ENCODE peak calls at places on chromosomes 1 and 21, in six cellular contexts. N, O, Y, Q, J and W are unnamed samples.

GRCh38 chr1:206143537-206144155 is 26.5 kb upstream of the AVPR1B start:
- DNase-seq in N (no peak), O (no peak), Y (no peak), Q (no peak), J (peak; percentile 10), W (no peak)

GRCh38 chr1:184457500-184457899 is 70.7 kb downstream of the C1orf21 start:
- DNase-seq in N (no peak), O (no peak), Y (no peak), Q (peak; percentile 25), J (no peak), W (no peak)

GRCh38 chr1:43049487-43049886 is 90.8 kb upstream of the SLC2A1 start:
- DNase-seq in N (no peak), O (no peak), Y (no peak), Q (no peak), J (peak; percentile 44), W (no peak)

GRCh38 chr1:205667909-205668643 is 12.2 kb downstream of the SLC45A3 start:
- DNase-seq in N (no peak), O (peak; percentile 40), Y (no peak), Q (no peak), J (peak; percentile 45), W (no peak)

GRCh38 chr1:218775476-218776170 is 398.1 kb upstream of the LYPLAL1 start:
- DNase-seq in N (no peak), O (no peak), Y (no peak), Q (no peak), J (no peak), W (no peak)

GRCh38 chr1:107821340-107821739 is 143.6 kb downstream of the VAV3 start:
- DNase-seq in N (no peak), O (no peak), Y (peak; percentile 41), Q (no peak), J (peak; percentile 13), W (no peak)

GRCh38 chr1:243609698-243610097 is 240.3 kb downstream of the AKT3 start:
- DNase-seq in N (no peak), O (no peak), Y (no peak), Q (no peak), J (no peak), W (no peak)

GRCh38 chr1:42852608-42852980 is 6.2 kb downstream of the ZNF691 start:
- DNase-seq in N (no peak), O (no peak), Y (no peak), Q (no peak), J (peak; percentile 4), W (no peak)

GRCh38 chr1:203306089-203306969 is 1.0 kb downstream of the BTG2 start:
- DNase-seq in N (no peak), O (no peak), Y (peak; percentile 51), Q (peak; percentile 64), J (peak; percentile 92), W (no peak)

GRCh38 chr1:54604572-54605370 is 18.6 kb downstream of the FAM151A start:
- DNase-seq in N (no peak), O (no peak), Y (peak; percentile 20), Q (no peak), J (peak; percentile 65), W (no peak)

GRCh38 chr1:153572569-153573015 is 6.9 kb upstream of the S100A2 start:
- DNase-seq in N (no peak), O (peak; percentile 36), Y (peak; percentile 74), Q (peak; percentile 85), J (peak; percentile 85), W (peak; percentile 64)

GRCh38 chr21:29194342-29194741 is 63.9 kb downstream of the MAP3K7CL start:
- DNase-seq in N (no peak), O (no peak), Y (no peak), Q (no peak), J (no peak), W (no peak)

GRCh38 chr1:26165126-26165892 is 3.5 kb downstream of the C1orf232 start:
- DNase-seq in N (no peak), O (no peak), Y (no peak), Q (no peak), J (no peak), W (no peak)

GRCh38 chr1:240285541-240285940 is 193.9 kb downstream of the FMN2 start:
- DNase-seq in N (no peak), O (no peak), Y (no peak), Q (peak; percentile 84), J (peak; percentile 67), W (no peak)

GRCh38 chr1:228308085-228308601 is 98.5 kb downstream of the TRIM11 start:
- DNase-seq in N (no peak), O (no peak), Y (no peak), Q (no peak), J (no peak), W (no peak)

GRCh38 chr1:156498447-156499193 is 2.0 kb downstream of the MEF2D start:
- DNase-seq in N (no peak), O (no peak), Y (no peak), Q (peak; percentile 58), J (peak; percentile 11), W (peak; percentile 50)